ENCODE peak calls at places on chromosomes 2 and 18, in seven cellular contexts. One of them, this sample, is unnamed.

GRCh38 chr2:45117383-45117782 is 108.1 kb upstream of the SIX2 start:
- DNase-seq in testis: no peak
- DNase-seq in NB4: no peak
- DNase-seq in H54: no peak
- DNase-seq in sigmoid colon: no peak
- DNase-seq in adrenal gland: no peak
- DNase-seq in heart left ventricle: no peak
- DNase-seq in this sample: no peak

GRCh38 chr2:658426-658825 is 18.8 kb downstream of the TMEM18 start:
- DNase-seq in testis: no peak
- DNase-seq in NB4: no peak
- DNase-seq in H54: no peak
- DNase-seq in sigmoid colon: no peak
- DNase-seq in adrenal gland: no peak
- DNase-seq in heart left ventricle: no peak
- DNase-seq in this sample: no peak

GRCh38 chr18:59631583-59632181 is 65.5 kb downstream of the CCBE1 start:
- DNase-seq in testis: no peak
- DNase-seq in NB4: peak
- DNase-seq in H54: no peak
- DNase-seq in sigmoid colon: no peak
- DNase-seq in adrenal gland: peak
- DNase-seq in heart left ventricle: no peak
- DNase-seq in this sample: no peak

GRCh38 chr18:27004056-27004829 is 138.7 kb upstream of the AQP4 start:
- DNase-seq in testis: no peak
- DNase-seq in NB4: peak
- DNase-seq in H54: no peak
- DNase-seq in sigmoid colon: no peak
- DNase-seq in adrenal gland: no peak
- DNase-seq in heart left ventricle: no peak
- DNase-seq in this sample: no peak

GRCh38 chr18:75208055-75208835 is 694 bp downstream of the PTGR3 start:
- DNase-seq in testis: peak
- DNase-seq in NB4: peak
- DNase-seq in H54: no peak
- DNase-seq in sigmoid colon: peak
- DNase-seq in adrenal gland: peak
- DNase-seq in heart left ventricle: peak
- DNase-seq in this sample: no peak

GRCh38 chr18:2964349-2965010 is 48.5 kb downstream of the LPIN2 start:
- DNase-seq in testis: no peak
- DNase-seq in NB4: no peak
- DNase-seq in H54: no peak
- DNase-seq in sigmoid colon: no peak
- DNase-seq in adrenal gland: no peak
- DNase-seq in heart left ventricle: no peak
- DNase-seq in this sample: no peak

GRCh38 chr2:218406949-218407703 is 7.5 kb downstream of the CTDSP1 start:
- DNase-seq in testis: peak
- DNase-seq in NB4: peak
- DNase-seq in H54: no peak
- DNase-seq in sigmoid colon: peak
- DNase-seq in adrenal gland: peak
- DNase-seq in heart left ventricle: peak
- DNase-seq in this sample: no peak

GRCh38 chr2:237744613-237745249 is 53.8 kb upstream of the RBM44 start:
- DNase-seq in testis: peak
- DNase-seq in NB4: peak
- DNase-seq in H54: peak
- DNase-seq in sigmoid colon: peak
- DNase-seq in adrenal gland: peak
- DNase-seq in heart left ventricle: peak
- DNase-seq in this sample: peak

GRCh38 chr2:80943487-80943886 is 638.9 kb upstream of the LRRTM1 start:
- DNase-seq in testis: no peak
- DNase-seq in NB4: no peak
- DNase-seq in H54: no peak
- DNase-seq in sigmoid colon: no peak
- DNase-seq in adrenal gland: no peak
- DNase-seq in heart left ventricle: no peak
- DNase-seq in this sample: no peak

GRCh38 chr2:223618172-223619035 is 16.2 kb upstream of the SCG2 start:
- DNase-seq in testis: no peak
- DNase-seq in NB4: peak
- DNase-seq in H54: no peak
- DNase-seq in sigmoid colon: no peak
- DNase-seq in adrenal gland: no peak
- DNase-seq in heart left ventricle: no peak
- DNase-seq in this sample: no peak

GRCh38 chr2:178072000-178072382 is 586 bp downstream of the PDE11A start:
- DNase-seq in testis: no peak
- DNase-seq in NB4: no peak
- DNase-seq in H54: no peak
- DNase-seq in sigmoid colon: no peak
- DNase-seq in adrenal gland: no peak
- DNase-seq in heart left ventricle: no peak
- DNase-seq in this sample: no peak

GRCh38 chr2:178075006-178075326 is 2.4 kb upstream of the PDE11A start:
- DNase-seq in testis: no peak
- DNase-seq in NB4: no peak
- DNase-seq in H54: no peak
- DNase-seq in sigmoid colon: no peak
- DNase-seq in adrenal gland: no peak
- DNase-seq in heart left ventricle: no peak
- DNase-seq in this sample: no peak

GRCh38 chr2:178070824-178071223 is 1.8 kb downstream of the PDE11A start:
- DNase-seq in testis: no peak
- DNase-seq in NB4: no peak
- DNase-seq in H54: no peak
- DNase-seq in sigmoid colon: no peak
- DNase-seq in adrenal gland: no peak
- DNase-seq in heart left ventricle: no peak
- DNase-seq in this sample: no peak

GRCh38 chr2:178074123-178075005 is 1.8 kb upstream of the PDE11A start:
- DNase-seq in testis: no peak
- DNase-seq in NB4: no peak
- DNase-seq in H54: no peak
- DNase-seq in sigmoid colon: no peak
- DNase-seq in adrenal gland: no peak
- DNase-seq in heart left ventricle: no peak
- DNase-seq in this sample: no peak

DNA sequence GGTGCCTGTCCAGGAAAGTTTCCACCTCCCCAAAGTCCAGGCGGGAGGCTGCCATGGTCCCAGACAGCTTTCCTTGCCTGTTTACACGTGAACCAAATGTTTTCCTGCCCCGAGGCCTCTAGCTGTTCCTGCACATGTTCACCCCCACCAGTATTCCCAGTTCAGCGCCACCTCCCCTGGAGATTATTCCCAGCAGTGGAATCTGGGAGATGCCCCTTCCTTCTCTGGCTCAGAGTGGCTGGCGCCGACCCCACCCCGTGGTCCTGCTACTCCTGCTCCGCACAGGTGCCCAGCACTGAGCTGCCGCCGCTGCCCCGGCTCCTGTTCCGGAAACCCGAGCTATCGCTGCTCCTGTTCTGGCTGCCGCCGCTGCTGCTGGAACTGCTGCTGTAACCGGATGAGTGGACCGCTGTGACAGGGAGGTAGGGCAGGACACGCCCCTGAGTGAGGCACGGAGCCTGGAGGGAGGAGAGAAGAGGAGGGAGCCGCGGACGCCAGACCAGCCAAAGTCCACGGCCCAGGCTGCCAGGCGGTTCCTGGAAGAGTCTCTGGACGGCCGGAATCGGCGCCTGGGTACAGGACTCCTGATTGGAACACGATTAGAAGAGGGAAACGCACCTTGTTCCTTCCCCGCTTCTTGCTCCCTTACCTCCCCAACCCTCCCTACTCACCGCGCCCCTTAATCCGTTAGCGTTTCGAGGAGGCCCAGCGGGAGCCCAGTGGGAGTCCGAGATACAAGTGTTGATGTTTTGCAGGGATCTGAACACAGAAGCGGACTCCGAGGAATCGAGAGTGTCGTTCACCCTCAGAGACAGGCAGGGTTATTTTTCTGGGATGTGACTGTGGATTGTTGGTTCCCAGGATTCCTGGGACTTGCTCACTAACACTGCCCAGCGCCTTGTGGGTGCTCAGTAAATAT is at the start of gene PDE11A:
- DNase-seq in testis: peak
- DNase-seq in NB4: peak
- DNase-seq in H54: peak
- DNase-seq in sigmoid colon: peak
- DNase-seq in adrenal gland: peak
- DNase-seq in heart left ventricle: peak
- DNase-seq in this sample: peak
- TF ChIP-seq POLR2A in testis: no peak
- TF ChIP-seq POLR2A in NB4: no peak
- TF ChIP-seq POLR2A in H54: peak
- TF ChIP-seq POLR2A in sigmoid colon: peak
- TF ChIP-seq POLR2A in adrenal gland: peak
- TF ChIP-seq POLR2A in heart left ventricle: peak
- TF ChIP-seq POLR2A in this sample: no peak

DNA sequence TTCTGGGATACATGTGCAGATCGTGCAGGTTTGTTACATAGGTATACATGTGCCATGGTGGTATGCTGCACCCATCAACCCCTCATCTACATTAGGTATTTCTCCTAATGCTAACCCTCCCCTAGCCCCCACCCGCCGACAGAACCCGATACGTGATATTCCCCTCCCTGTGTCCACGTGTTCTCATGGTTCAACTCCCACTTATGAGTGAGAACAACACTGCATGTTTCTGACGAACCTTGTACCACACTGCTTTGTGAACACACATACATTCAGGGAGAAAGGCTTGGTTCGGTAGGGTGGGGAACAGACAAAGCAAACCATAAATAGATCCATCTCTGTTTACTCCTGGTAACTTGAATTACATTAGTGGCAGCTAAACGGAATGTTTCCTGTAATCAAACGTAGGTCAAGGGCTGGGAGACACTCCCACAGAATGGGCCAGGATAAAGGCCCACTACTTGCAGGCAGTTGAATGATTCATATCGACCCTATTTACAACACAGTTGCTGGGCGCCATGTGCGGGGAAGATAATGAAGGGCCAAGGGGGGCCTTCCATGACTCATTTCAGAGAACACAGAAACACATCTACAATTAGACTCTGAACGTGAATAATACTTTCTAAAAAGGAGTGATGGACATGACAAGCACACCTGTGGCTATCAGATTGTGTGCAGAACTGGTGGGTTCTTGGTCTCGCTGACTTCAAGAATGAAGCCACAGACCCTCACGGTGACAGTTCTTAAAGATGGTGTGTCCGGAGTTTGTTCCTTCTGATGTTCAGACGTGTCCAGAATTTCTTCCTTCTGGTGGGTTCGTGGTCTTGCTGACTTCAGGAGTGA is 56.8 kb upstream of the KIDINS220 start:
- DNase-seq in testis: no peak
- DNase-seq in NB4: no peak
- DNase-seq in H54: no peak
- DNase-seq in sigmoid colon: no peak
- DNase-seq in adrenal gland: no peak
- DNase-seq in heart left ventricle: no peak
- DNase-seq in this sample: no peak
- TF ChIP-seq POLR2A in testis: no peak
- TF ChIP-seq POLR2A in NB4: no peak
- TF ChIP-seq POLR2A in H54: no peak
- TF ChIP-seq POLR2A in sigmoid colon: no peak
- TF ChIP-seq POLR2A in adrenal gland: no peak
- TF ChIP-seq POLR2A in heart left ventricle: no peak
- TF ChIP-seq POLR2A in this sample: no peak

GRCh38 chr2:55965966-55966365 is 42.4 kb upstream of the EFEMP1 start:
- DNase-seq in testis: no peak
- DNase-seq in NB4: no peak
- DNase-seq in H54: no peak
- DNase-seq in sigmoid colon: no peak
- DNase-seq in adrenal gland: no peak
- DNase-seq in heart left ventricle: no peak
- DNase-seq in this sample: no peak
- TF ChIP-seq POLR2A in testis: no peak
- TF ChIP-seq POLR2A in NB4: no peak
- TF ChIP-seq POLR2A in H54: no peak
- TF ChIP-seq POLR2A in sigmoid colon: no peak
- TF ChIP-seq POLR2A in adrenal gland: no peak
- TF ChIP-seq POLR2A in heart left ventricle: no peak
- TF ChIP-seq POLR2A in this sample: no peak

GRCh38 chr18:79952996-79953559 is 1.6 kb upstream of the SLC66A2 start:
- DNase-seq in testis: peak
- DNase-seq in NB4: no peak
- DNase-seq in H54: no peak
- DNase-seq in sigmoid colon: peak
- DNase-seq in adrenal gland: no peak
- DNase-seq in heart left ventricle: no peak
- DNase-seq in this sample: no peak

GRCh38 chr18:79952457-79952995 is 1.1 kb upstream of the SLC66A2 start:
- DNase-seq in testis: peak
- DNase-seq in NB4: no peak
- DNase-seq in H54: no peak
- DNase-seq in sigmoid colon: no peak
- DNase-seq in adrenal gland: no peak
- DNase-seq in heart left ventricle: no peak
- DNase-seq in this sample: no peak

GRCh38 chr18:79949571-79950439 is 1.6 kb downstream of the SLC66A2 start:
- DNase-seq in testis: peak
- DNase-seq in NB4: peak
- DNase-seq in H54: no peak
- DNase-seq in sigmoid colon: peak
- DNase-seq in adrenal gland: peak
- DNase-seq in heart left ventricle: peak
- DNase-seq in this sample: no peak

GRCh38 chr18:79950440-79951341 is 762 bp downstream of the SLC66A2 start:
- DNase-seq in testis: peak
- DNase-seq in NB4: peak
- DNase-seq in H54: no peak
- DNase-seq in sigmoid colon: peak
- DNase-seq in adrenal gland: peak
- DNase-seq in heart left ventricle: no peak
- DNase-seq in this sample: no peak

DNA sequence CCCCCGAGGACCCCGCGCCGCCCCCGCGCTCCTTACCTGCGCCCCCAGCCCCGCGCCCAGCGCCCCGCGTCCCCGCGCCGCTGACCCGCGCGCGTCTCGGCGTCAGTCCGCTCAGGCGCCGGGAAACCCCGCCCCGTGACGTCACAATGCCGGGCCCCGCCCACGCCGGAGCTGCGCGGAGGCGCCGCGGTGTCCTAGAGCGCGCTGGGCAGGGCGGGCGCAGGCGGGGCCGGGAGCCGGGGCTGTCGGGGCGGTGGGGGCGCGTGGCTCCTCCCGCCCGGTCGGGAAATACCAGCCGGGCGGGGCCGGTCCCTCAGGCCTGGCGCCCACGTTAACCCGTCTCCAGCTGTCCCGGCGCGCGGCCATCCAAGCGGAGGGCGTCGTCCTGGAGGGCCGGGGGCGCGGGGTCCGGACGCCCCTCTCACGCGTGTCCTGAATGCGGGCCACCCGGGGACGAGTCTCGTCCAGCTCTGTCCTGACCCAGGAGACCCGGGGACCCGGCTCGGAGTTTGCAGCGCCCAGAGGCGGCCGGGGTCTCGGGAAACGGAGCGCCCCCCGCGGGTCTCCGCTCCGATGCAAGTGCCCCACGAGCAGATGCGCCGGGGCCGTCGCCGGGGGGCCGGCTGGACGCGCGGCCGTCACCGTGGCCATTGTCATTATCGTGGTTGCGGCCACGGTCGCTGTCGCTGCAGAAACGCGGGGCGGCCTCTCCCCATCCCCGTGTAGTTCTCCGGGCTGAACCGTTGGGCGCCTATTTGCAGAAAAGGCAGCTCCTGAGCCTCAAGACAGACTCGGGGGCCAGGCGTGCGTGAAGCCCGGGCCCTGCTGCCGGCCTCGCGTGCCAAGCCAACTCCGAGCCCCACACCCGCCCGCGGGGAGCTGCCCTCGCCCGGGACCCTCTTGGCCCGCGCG is at the start of gene SLC66A2:
- DNase-seq in testis: peak
- DNase-seq in NB4: peak
- DNase-seq in H54: peak
- DNase-seq in sigmoid colon: peak
- DNase-seq in adrenal gland: peak
- DNase-seq in heart left ventricle: peak
- DNase-seq in this sample: peak
- TF ChIP-seq POLR2A in testis: peak
- TF ChIP-seq POLR2A in NB4: peak
- TF ChIP-seq POLR2A in H54: no peak
- TF ChIP-seq POLR2A in sigmoid colon: peak
- TF ChIP-seq POLR2A in adrenal gland: peak
- TF ChIP-seq POLR2A in heart left ventricle: peak
- TF ChIP-seq POLR2A in this sample: peak